ENCODE peak calls at places on chromosomes 11 and 22, in five cellular contexts. One of them, this sample, is unnamed.

GRCh38 chr11:47394322-47395224 is 13.8 kb upstream of the SLC39A13 start:
- DNase-seq in body of pancreas: no peak
- DNase-seq in endodermal cell: peak
- DNase-seq in HCT116: no peak
- DNase-seq in GM23338: no peak
- DNase-seq in this sample: no peak

GRCh38 chr11:63834532-63835155 is 4.3 kb upstream of the MARK2 start:
- DNase-seq in endodermal cell: no peak
- DNase-seq in body of pancreas: no peak
- DNase-seq in GM23338: no peak
- DNase-seq in HCT116: no peak
- DNase-seq in this sample: no peak

GRCh38 chr11:69559181-69559580 is 77.7 kb downstream of the LINC01488 start:
- DNase-seq in endodermal cell: no peak
- DNase-seq in body of pancreas: no peak
- DNase-seq in GM23338: no peak
- DNase-seq in HCT116: no peak
- DNase-seq in this sample: no peak

GRCh38 chr11:58770627-58771457 is 39.1 kb upstream of the GLYAT start:
- DNase-seq in HCT116: peak
- DNase-seq in body of pancreas: no peak
- DNase-seq in endodermal cell: no peak
- DNase-seq in GM23338: no peak
- DNase-seq in this sample: no peak

GRCh38 chr11:12694182-12694531 is 19.9 kb downstream of the TEAD1 start:
- DNase-seq in body of pancreas: peak
- DNase-seq in GM23338: peak
- DNase-seq in HCT116: no peak
- DNase-seq in endodermal cell: no peak
- DNase-seq in this sample: no peak

GRCh38 chr11:85740464-85741400 is 54.7 kb upstream of the CCDC89 start:
- DNase-seq in HCT116: no peak
- DNase-seq in body of pancreas: no peak
- DNase-seq in GM23338: no peak
- DNase-seq in endodermal cell: no peak
- DNase-seq in this sample: no peak

GRCh38 chr11:3226846-3227567 is 5.2 kb downstream of the MRGPRE start:
- DNase-seq in endodermal cell: no peak
- DNase-seq in GM23338: no peak
- DNase-seq in HCT116: no peak
- DNase-seq in body of pancreas: peak
- DNase-seq in this sample: no peak

GRCh38 chr22:23146842-23147205 is 1.5 kb downstream of the RAB36 start:
- DNase-seq in HCT116: no peak
- DNase-seq in GM23338: no peak
- DNase-seq in endodermal cell: no peak
- DNase-seq in body of pancreas: no peak
- DNase-seq in this sample: no peak

GRCh38 chr22:48665286-48666010 is 1162.2 kb downstream of the BRD1 start:
- DNase-seq in HCT116: no peak
- DNase-seq in GM23338: no peak
- DNase-seq in body of pancreas: no peak
- DNase-seq in endodermal cell: no peak
- DNase-seq in this sample: no peak

GRCh38 chr11:60984149-60984548 is 12.7 kb downstream of the CD6 start:
- DNase-seq in body of pancreas: no peak
- DNase-seq in GM23338: no peak
- DNase-seq in HCT116: no peak
- DNase-seq in endodermal cell: peak
- DNase-seq in this sample: no peak
- TF ChIP-seq CTCF in body of pancreas: no peak
- TF ChIP-seq CTCF in GM23338: no peak
- TF ChIP-seq CTCF in HCT116: no peak
- TF ChIP-seq CTCF in endodermal cell: no peak
- TF ChIP-seq CTCF in this sample: no peak

GRCh38 chr11:112210890-112211289 is 15.3 kb upstream of the PTS start:
- DNase-seq in GM23338: no peak
- DNase-seq in endodermal cell: no peak
- DNase-seq in HCT116: no peak
- DNase-seq in body of pancreas: no peak
- DNase-seq in this sample: no peak
- H3K27ac ChIP-seq in GM23338: no peak
- H3K27ac ChIP-seq in endodermal cell: no peak
- H3K27ac ChIP-seq in HCT116: no peak
- H3K27ac ChIP-seq in body of pancreas: no peak
- H3K27ac ChIP-seq in this sample: no peak

DNA sequence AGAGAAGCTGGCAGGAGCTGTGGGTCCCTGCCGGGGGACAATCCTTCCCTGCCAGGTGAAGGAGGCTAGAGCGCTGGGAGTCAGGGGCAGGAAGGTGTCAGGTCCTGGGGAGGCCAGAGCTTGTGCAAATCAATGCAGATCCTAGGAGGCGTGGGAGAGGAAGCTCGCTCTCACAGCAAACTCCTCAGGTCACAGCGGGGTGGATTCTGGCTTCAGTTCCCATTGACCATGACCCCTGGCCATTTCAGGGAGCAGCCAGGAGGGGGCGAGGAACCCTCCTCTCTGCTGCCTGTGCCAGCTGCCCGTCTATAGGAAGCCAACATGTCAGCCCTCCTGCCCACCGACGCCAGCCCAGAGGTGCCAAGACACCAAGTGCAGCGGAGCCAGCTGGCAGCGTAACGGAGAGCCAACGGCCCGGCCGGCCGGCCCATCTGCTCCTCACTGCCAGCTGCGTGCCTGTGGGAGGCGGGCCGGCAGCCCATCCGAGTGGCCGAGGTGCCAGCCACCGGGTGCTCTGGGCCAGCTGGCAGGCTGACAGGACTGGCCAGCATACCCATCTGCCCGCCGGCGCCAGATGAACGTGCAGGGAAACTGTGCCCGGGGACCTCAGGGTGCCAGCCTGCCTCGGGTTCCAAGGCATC is 374.9 kb downstream of the MIAT start:
- DNase-seq in HCT116: no peak
- DNase-seq in GM23338: peak
- DNase-seq in body of pancreas: peak
- DNase-seq in endodermal cell: peak
- DNase-seq in this sample: no peak
- TF ChIP-seq CTCF in HCT116: peak
- TF ChIP-seq CTCF in GM23338: peak
- TF ChIP-seq CTCF in body of pancreas: no peak
- TF ChIP-seq CTCF in endodermal cell: peak
- TF ChIP-seq CTCF in this sample: peak

DNA sequence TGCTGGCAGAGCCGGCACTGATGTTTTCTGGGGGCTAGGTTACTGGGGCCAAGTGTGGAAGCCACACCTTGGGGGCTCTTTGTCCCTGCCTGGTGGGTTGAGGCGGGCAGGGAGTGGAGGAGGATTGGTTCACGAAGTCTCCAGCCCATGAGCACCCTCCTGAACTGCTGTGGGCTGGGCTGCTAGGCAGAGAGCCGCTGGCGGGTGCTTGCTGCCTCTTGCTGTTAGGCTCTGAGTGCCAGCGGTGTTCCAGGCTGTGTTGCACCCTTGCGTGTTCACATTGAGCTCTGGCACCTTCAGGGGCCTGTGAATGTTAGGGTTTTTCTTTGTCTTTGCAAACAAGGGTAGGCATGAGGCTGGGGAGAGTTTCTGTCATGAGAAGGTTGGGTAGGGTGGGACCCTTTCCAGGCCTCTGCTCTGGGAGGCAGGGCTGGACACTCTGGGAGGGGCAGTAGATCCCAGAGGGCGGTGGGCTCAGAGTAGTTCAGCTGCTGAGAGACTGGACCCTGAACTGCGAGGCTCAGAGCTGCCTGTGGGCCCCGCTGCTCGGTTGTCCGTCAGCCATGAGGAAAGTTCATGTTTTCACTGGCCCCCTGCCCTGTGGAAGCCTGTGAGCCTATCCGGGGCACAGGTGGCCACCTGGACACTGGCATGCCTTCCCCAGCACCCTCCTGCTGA is 24.0 kb upstream of the TMEM191C start:
- DNase-seq in endodermal cell: peak
- DNase-seq in GM23338: no peak
- DNase-seq in HCT116: no peak
- DNase-seq in body of pancreas: peak
- DNase-seq in this sample: no peak
- H3K27ac ChIP-seq in endodermal cell: peak
- H3K27ac ChIP-seq in GM23338: peak
- H3K27ac ChIP-seq in HCT116: no peak
- H3K27ac ChIP-seq in body of pancreas: no peak
- H3K27ac ChIP-seq in this sample: no peak

DNA sequence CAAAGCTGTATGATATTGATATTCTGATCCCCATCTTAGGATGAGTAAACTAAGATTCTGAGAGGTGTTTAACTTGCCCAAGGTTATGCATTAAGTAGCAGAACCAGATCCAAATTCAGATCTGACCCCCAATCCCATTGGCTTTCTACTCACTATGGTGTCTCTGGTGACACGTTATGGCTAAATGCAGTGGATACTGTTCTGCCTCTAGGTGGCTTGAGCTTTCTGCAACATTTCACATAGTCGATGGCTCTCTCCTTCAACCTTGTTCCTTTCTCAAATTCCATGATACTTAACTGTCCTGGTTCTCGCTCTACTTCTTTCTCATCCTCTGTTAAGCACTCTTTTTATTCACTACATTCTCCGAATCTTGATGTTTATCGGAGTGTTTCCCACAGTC is 9.4 kb downstream of the C11orf97 start:
- DNase-seq in GM23338: peak
- DNase-seq in HCT116: no peak
- DNase-seq in body of pancreas: no peak
- DNase-seq in endodermal cell: no peak
- DNase-seq in this sample: no peak
- TF ChIP-seq CTCF in GM23338: peak
- TF ChIP-seq CTCF in HCT116: peak
- TF ChIP-seq CTCF in body of pancreas: peak
- TF ChIP-seq CTCF in endodermal cell: peak
- TF ChIP-seq CTCF in this sample: peak

DNA sequence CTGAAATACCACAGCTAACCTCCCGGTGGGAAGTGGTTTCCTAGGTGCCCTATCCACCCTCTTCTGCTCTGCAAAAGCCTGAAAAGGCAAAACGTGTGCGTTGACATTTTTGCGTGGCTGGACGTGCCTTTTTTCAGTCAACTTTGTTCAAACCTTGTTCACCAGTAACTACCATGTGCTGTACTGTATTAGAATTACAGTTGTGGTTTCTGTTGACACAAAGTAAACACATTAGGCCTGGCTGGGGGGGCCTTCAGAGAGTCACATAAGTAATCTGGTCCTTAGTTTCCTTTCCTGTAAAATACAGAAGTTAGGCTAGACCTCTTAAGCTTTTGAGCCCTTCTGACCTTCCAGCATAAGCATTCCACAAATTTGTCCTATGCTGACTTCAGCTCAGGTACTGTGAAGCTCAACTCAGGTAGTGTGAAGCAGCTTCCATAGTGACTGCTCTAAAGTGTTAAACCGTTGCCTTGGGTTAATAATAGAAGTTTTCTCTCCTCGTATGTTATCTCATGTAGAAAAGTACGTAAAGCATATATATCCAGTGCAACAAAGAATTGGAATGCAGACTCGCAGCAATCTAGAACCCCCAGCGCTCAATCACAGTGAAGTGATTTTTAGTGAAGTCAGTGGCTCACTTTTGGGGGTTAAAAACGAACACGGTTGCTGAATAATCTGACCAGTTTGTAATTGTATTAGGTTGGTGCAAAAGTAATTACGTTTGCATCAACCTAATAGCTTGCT is 1.8 kb downstream of the EWSR1 start:
- DNase-seq in endodermal cell: no peak
- DNase-seq in HCT116: no peak
- DNase-seq in body of pancreas: no peak
- DNase-seq in GM23338: peak
- DNase-seq in this sample: no peak
- H3K27ac ChIP-seq in endodermal cell: no peak
- H3K27ac ChIP-seq in HCT116: peak
- H3K27ac ChIP-seq in body of pancreas: peak
- H3K27ac ChIP-seq in GM23338: no peak
- H3K27ac ChIP-seq in this sample: no peak

DNA sequence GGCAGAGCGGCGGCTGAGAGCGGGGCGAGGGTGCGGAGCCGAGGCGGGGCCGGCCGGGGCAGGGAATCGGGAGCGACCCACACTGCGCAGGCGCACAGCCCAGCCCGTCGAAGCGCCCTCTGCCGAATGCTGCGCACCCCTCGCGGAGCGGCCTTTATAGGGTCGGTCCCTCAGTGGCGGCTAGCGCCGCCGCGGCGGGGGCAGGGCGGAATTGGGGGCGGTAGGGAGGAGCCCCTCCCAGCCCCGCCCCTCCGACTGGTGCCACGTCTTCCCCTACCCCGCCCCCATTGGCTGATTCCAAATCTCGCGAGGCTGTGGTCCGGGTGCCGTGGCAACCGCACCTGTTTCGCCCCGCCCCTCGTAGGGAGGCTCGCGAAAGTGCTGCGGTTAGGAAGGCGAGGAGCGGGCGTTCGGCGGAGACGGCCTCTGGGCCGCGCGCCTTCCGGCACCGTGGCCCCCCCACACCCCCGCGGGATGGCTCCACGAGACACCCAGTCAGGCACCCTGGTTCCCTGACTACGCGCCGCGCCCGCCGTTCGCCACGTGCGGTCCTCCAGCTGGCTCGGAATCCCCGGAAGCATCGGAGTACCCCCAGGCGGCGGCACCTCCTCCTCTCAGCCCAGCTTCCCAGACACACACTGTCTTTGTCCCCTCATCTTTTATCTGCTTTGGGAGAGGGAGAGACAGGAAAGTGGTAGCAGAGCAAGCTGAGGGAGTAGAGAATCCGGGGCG is at the start of gene EHD1:
- DNase-seq in HCT116: peak
- DNase-seq in GM23338: peak
- DNase-seq in body of pancreas: peak
- DNase-seq in endodermal cell: peak
- DNase-seq in this sample: peak
- TF ChIP-seq CTCF in HCT116: peak
- TF ChIP-seq CTCF in GM23338: peak
- TF ChIP-seq CTCF in body of pancreas: peak
- TF ChIP-seq CTCF in endodermal cell: peak
- TF ChIP-seq CTCF in this sample: peak

GRCh38 chr22:28123989-28124766 is 205.1 kb upstream of the PITPNB start:
- DNase-seq in HCT116: no peak
- DNase-seq in body of pancreas: no peak
- DNase-seq in GM23338: no peak
- DNase-seq in endodermal cell: no peak
- DNase-seq in this sample: no peak
- H3K27ac ChIP-seq in HCT116: no peak
- H3K27ac ChIP-seq in body of pancreas: no peak
- H3K27ac ChIP-seq in GM23338: no peak
- H3K27ac ChIP-seq in endodermal cell: no peak
- H3K27ac ChIP-seq in this sample: no peak

GRCh38 chr11:114820621-114821020 is 142.3 kb downstream of the NXPE2 start:
- DNase-seq in body of pancreas: no peak
- DNase-seq in HCT116: no peak
- DNase-seq in endodermal cell: peak
- DNase-seq in GM23338: no peak
- DNase-seq in this sample: no peak
- TF ChIP-seq CTCF in body of pancreas: no peak
- TF ChIP-seq CTCF in HCT116: no peak
- TF ChIP-seq CTCF in endodermal cell: no peak
- TF ChIP-seq CTCF in GM23338: no peak
- TF ChIP-seq CTCF in this sample: no peak

This sample was measured in AG04450.